ENCODE peak calls at places on chromosome 11, in four cellular contexts. One of them, this sample, is unnamed. For H3K4me1, the result is how much of the 10 kb centered on the place peaks cover.

GRCh38 chr11:116535954-116536353 is 236.8 kb downstream of the BUD13 start:
- DNase-seq in mammary epithelial cell: no peak
- DNase-seq in upper lobe of right lung: peak
- DNase-seq in body of pancreas: no peak
- DNase-seq in this sample: peak

GRCh38 chr11:64863381-64864060 is 14.9 kb downstream of the EHD1 start:
- DNase-seq in mammary epithelial cell: no peak
- DNase-seq in upper lobe of right lung: no peak
- DNase-seq in body of pancreas: no peak
- DNase-seq in this sample: no peak

GRCh38 chr11:35040221-35040942 is 98.6 kb upstream of the CD44 start:
- DNase-seq in mammary epithelial cell: peak
- DNase-seq in upper lobe of right lung: no peak
- DNase-seq in body of pancreas: peak
- DNase-seq in this sample: no peak

GRCh38 chr11:57566035-57566504 is 1.4 kb downstream of the UBE2L6 start:
- DNase-seq in mammary epithelial cell: peak
- DNase-seq in upper lobe of right lung: no peak
- DNase-seq in body of pancreas: peak
- DNase-seq in this sample: peak

GRCh38 chr11:61151545-61152252 is 9.5 kb downstream of the VPS37C start:
- DNase-seq in mammary epithelial cell: no peak
- DNase-seq in upper lobe of right lung: no peak
- DNase-seq in body of pancreas: no peak
- DNase-seq in this sample: no peak

GRCh38 chr11:63612181-63612580 is 2.1 kb downstream of the PLAAT3 start:
- DNase-seq in mammary epithelial cell: no peak
- DNase-seq in upper lobe of right lung: no peak
- DNase-seq in body of pancreas: no peak
- DNase-seq in this sample: no peak

GRCh38 chr11:105793092-105793491 is 183.2 kb downstream of the GRIA4 start:
- DNase-seq in mammary epithelial cell: no peak
- DNase-seq in upper lobe of right lung: no peak
- DNase-seq in body of pancreas: no peak
- DNase-seq in this sample: no peak

GRCh38 chr11:125454047-125454446 is 42.0 kb downstream of the FEZ1 start:
- DNase-seq in mammary epithelial cell: no peak
- DNase-seq in upper lobe of right lung: no peak
- DNase-seq in body of pancreas: no peak
- DNase-seq in this sample: no peak

GRCh38 chr11:107691003-107691402 is 20.9 kb downstream of the SLN start:
- DNase-seq in mammary epithelial cell: peak
- DNase-seq in upper lobe of right lung: no peak
- DNase-seq in body of pancreas: no peak
- DNase-seq in this sample: no peak

GRCh38 chr11:102927624-102927990 is 27.9 kb downstream of the MMP13 start:
- DNase-seq in mammary epithelial cell: no peak
- DNase-seq in upper lobe of right lung: no peak
- DNase-seq in body of pancreas: no peak
- DNase-seq in this sample: no peak

GRCh38 chr11:46417711-46418110 is 26.1 kb upstream of the CHRM4 start:
- DNase-seq in mammary epithelial cell: no peak
- DNase-seq in upper lobe of right lung: peak
- DNase-seq in body of pancreas: no peak
- DNase-seq in this sample: no peak

GRCh38 chr11:129896062-129896461 is 684 bp upstream of the NFRKB start:
- DNase-seq in mammary epithelial cell: no peak
- DNase-seq in upper lobe of right lung: no peak
- DNase-seq in body of pancreas: peak
- DNase-seq in this sample: no peak

GRCh38 chr11:65589444-65590239 is 6.0 kb downstream of the KCNK7 start:
- DNase-seq in mammary epithelial cell: no peak
- DNase-seq in upper lobe of right lung: no peak
- DNase-seq in body of pancreas: no peak
- DNase-seq in this sample: no peak

GRCh38 chr11:42494459-42494858 is 817.3 kb upstream of the API5 start:
- DNase-seq in mammary epithelial cell: no peak
- DNase-seq in upper lobe of right lung: no peak
- DNase-seq in body of pancreas: no peak
- DNase-seq in this sample: no peak

GRCh38 chr11:1826552-1827094 is 8.2 kb upstream of the SYT8 start:
- DNase-seq in mammary epithelial cell: peak
- DNase-seq in upper lobe of right lung: peak
- DNase-seq in body of pancreas: peak
- DNase-seq in this sample: peak

GRCh38 chr11:116794851-116795250 is 3.2 kb upstream of the APOA5 start:
- DNase-seq in mammary epithelial cell: no peak
- DNase-seq in upper lobe of right lung: no peak
- DNase-seq in body of pancreas: no peak
- DNase-seq in this sample: no peak

GRCh38 chr11:66462911-66463310 is 3.8 kb upstream of the PELI3 start:
- DNase-seq in mammary epithelial cell: no peak
- DNase-seq in upper lobe of right lung: no peak
- DNase-seq in body of pancreas: no peak
- DNase-seq in this sample: no peak

GRCh38 chr11:1834132-1834610 is 619 bp upstream of the SYT8 start:
- DNase-seq in mammary epithelial cell: peak
- DNase-seq in upper lobe of right lung: peak
- DNase-seq in body of pancreas: peak
- DNase-seq in this sample: peak

DNA sequence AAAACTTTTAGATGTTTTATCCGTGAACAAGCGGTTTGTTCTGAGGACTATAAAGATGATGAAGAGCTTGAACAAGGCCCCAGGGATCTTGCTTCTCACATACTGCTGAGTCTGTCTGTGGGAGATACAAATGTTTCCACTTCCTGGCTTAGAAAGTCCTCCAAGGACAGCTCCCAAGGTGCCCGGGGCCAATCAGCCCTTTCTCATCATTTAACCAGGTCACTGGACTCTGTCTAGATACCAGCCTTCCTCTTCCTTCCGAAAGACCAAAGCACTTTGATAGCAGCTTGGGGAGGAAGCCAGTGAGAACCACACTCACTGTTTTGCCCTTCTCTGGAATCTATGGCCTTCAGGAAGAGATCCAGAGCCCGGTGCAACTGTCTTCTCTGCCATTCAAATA is 4.3 kb upstream of the MICAL2 start:
- DNase-seq in mammary epithelial cell: no peak
- DNase-seq in upper lobe of right lung: no peak
- DNase-seq in body of pancreas: no peak
- DNase-seq in this sample: no peak
- H3K4me1 ChIP-seq in mammary epithelial cell: under half
- H3K4me1 ChIP-seq in upper lobe of right lung: under half
- H3K4me1 ChIP-seq in body of pancreas: under half
- H3K4me1 ChIP-seq in this sample: under half

GRCh38 chr11:68334923-68335322 is 22.5 kb downstream of the LRP5 start:
- DNase-seq in mammary epithelial cell: no peak
- DNase-seq in upper lobe of right lung: no peak
- DNase-seq in body of pancreas: no peak
- DNase-seq in this sample: no peak

GRCh38 chr11:68340003-68340767 is 27.8 kb downstream of the LRP5 start:
- DNase-seq in mammary epithelial cell: no peak
- DNase-seq in upper lobe of right lung: no peak
- DNase-seq in body of pancreas: no peak
- DNase-seq in this sample: no peak

GRCh38 chr11:68338041-68338800 is 25.8 kb downstream of the LRP5 start:
- DNase-seq in mammary epithelial cell: peak
- DNase-seq in upper lobe of right lung: no peak
- DNase-seq in body of pancreas: no peak
- DNase-seq in this sample: no peak

GRCh38 chr11:68335693-68336092 is 23.3 kb downstream of the LRP5 start:
- DNase-seq in mammary epithelial cell: no peak
- DNase-seq in upper lobe of right lung: no peak
- DNase-seq in body of pancreas: no peak
- DNase-seq in this sample: no peak

GRCh38 chr11:68337399-68337835 is 25.0 kb downstream of the LRP5 start:
- DNase-seq in mammary epithelial cell: peak
- DNase-seq in upper lobe of right lung: no peak
- DNase-seq in body of pancreas: no peak
- DNase-seq in this sample: no peak
- H3K4me1 ChIP-seq in mammary epithelial cell: under half
- H3K4me1 ChIP-seq in upper lobe of right lung: half or more
- H3K4me1 ChIP-seq in body of pancreas: under half
- H3K4me1 ChIP-seq in this sample: under half

DNA sequence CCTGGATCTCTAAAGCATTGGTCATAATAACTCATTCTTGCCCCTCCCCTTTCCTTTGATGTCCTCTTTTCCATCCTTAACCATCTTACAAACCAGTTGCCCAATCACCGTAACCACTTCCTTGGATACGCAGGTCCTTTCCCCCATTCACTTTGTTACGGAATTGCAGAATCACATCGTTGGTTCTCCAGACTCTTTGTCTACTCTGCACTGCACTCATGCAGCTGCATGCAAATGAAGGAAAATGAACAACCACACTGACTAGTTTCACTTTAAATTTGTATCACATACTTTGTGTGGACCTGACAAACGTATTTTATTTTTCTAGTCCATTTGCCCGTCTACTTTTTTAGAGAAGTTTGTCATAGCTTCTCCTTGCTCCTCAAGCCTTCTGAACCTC is 69.9 kb downstream of the SLC5A12 start:
- DNase-seq in mammary epithelial cell: no peak
- DNase-seq in upper lobe of right lung: no peak
- DNase-seq in body of pancreas: no peak
- DNase-seq in this sample: no peak
- H3K4me1 ChIP-seq in mammary epithelial cell: under half
- H3K4me1 ChIP-seq in upper lobe of right lung: under half
- H3K4me1 ChIP-seq in body of pancreas: under half
- H3K4me1 ChIP-seq in this sample: under half

GRCh38 chr11:95919514-95919913 is 4.4 kb downstream of the MTMR2 start:
- DNase-seq in mammary epithelial cell: no peak
- DNase-seq in upper lobe of right lung: no peak
- DNase-seq in body of pancreas: no peak
- DNase-seq in this sample: no peak

GRCh38 chr11:95916049-95916448 is 7.9 kb downstream of the MTMR2 start:
- DNase-seq in mammary epithelial cell: no peak
- DNase-seq in upper lobe of right lung: no peak
- DNase-seq in body of pancreas: no peak
- DNase-seq in this sample: no peak

GRCh38 chr11:95918720-95919119 is 5.2 kb downstream of the MTMR2 start:
- DNase-seq in mammary epithelial cell: no peak
- DNase-seq in upper lobe of right lung: no peak
- DNase-seq in body of pancreas: no peak
- DNase-seq in this sample: no peak

GRCh38 chr11:95918056-95918455 is 5.9 kb downstream of the MTMR2 start:
- DNase-seq in mammary epithelial cell: no peak
- DNase-seq in upper lobe of right lung: no peak
- DNase-seq in body of pancreas: no peak
- DNase-seq in this sample: no peak

GRCh38 chr11:95917188-95918036 is 6.5 kb downstream of the MTMR2 start:
- DNase-seq in mammary epithelial cell: peak
- DNase-seq in upper lobe of right lung: no peak
- DNase-seq in body of pancreas: no peak
- DNase-seq in this sample: no peak
- H3K4me1 ChIP-seq in mammary epithelial cell: under half
- H3K4me1 ChIP-seq in upper lobe of right lung: under half
- H3K4me1 ChIP-seq in body of pancreas: under half
- H3K4me1 ChIP-seq in this sample: half or more

DNA sequence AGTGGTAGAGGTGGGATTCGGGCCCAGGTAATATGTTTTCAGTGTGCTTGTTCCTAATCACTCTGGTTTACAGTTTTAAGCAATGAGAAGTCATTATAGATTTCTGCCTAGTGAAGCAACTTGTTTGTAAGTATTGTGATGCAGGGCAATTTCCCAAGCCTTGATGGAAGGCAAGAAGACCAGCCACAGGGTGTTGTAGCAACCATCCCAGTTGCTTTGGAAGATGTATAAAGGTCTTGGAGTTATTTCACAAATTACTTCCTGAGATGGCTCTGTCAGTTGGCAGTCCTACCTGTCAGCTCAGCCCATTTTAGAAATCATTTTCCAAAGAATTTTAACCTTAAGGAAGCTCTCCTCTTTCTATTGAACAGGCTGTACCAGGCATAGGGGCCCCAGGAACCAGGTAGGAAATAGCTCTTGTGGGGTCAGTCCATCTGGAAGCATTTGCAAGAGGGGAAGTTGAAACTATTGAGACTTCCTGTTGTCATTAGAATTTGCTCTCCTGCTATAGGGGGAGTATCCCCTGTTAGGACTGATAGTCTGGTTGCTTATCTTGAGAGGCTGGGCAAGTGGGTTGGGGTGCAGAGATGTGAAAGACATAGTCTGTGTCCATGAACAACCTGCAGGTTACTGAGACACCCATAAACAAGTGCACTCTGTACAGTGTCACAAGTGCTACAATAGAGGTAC is 47.9 kb downstream of the STIM1 start:
- DNase-seq in mammary epithelial cell: no peak
- DNase-seq in upper lobe of right lung: no peak
- DNase-seq in body of pancreas: no peak
- DNase-seq in this sample: no peak
- H3K4me1 ChIP-seq in mammary epithelial cell: half or more
- H3K4me1 ChIP-seq in upper lobe of right lung: half or more
- H3K4me1 ChIP-seq in body of pancreas: under half
- H3K4me1 ChIP-seq in this sample: under half

GRCh38 chr11:111360150-111361043 is 18.7 kb downstream of the POU2AF1 start:
- DNase-seq in mammary epithelial cell: no peak
- DNase-seq in upper lobe of right lung: no peak
- DNase-seq in body of pancreas: peak
- DNase-seq in this sample: peak
- H3K4me1 ChIP-seq in mammary epithelial cell: under half
- H3K4me1 ChIP-seq in upper lobe of right lung: under half
- H3K4me1 ChIP-seq in body of pancreas: half or more
- H3K4me1 ChIP-seq in this sample: under half

DNA sequence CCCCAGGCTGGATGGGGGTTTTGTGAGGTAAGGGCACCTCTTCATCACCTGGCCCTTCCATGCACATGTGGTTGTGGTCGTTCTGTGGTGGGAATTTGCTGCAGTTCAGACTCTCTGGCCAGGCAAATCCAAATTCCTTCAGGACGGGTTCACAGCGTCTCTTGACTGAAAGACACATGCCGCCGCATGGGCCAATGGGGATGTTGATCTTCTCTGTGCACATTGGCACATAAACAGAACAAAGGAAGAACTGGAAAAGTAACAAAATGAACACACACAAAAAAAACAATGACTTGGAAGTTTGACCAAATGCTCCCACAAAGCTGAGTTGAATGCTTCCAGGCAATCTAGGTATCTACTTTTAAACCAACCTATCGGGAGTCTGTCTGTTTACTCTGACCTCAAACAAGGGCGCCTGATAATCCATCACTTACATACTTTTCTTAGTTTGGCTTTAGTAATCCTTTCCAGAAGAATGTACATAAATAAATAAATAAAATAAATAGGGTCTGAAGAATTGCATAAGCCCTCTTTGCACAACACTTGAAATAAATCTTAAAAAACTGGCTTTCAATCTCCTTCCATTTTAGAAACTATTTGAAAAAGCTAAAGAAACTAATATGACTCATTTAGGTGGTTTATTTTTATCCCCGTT is 2.8 kb downstream of the FZD4 start:
- DNase-seq in mammary epithelial cell: no peak
- DNase-seq in upper lobe of right lung: no peak
- DNase-seq in body of pancreas: no peak
- DNase-seq in this sample: no peak
- H3K4me1 ChIP-seq in mammary epithelial cell: under half
- H3K4me1 ChIP-seq in upper lobe of right lung: under half
- H3K4me1 ChIP-seq in body of pancreas: half or more
- H3K4me1 ChIP-seq in this sample: half or more